ENCODE peak calls at places on chromosomes 3 and 15, in seven cellular contexts. B is heart right ventricle, G is dorsolateral prefrontal cortex, J is transverse colon, S is brain microvascular endothelial cell, D is left ventricle myocardium inferior, C is H9. U is an unnamed sample.

GRCh38 chr3:179768080-179768479 is 115.2 kb downstream of the USP13 start:
- DNase-seq in D (no peak), S (peak), J (peak), C (peak), B (no peak), G (peak), U (no peak)

GRCh38 chr3:79414821-79415220 is 353.0 kb downstream of the ROBO1 start:
- DNase-seq in J (peak), G (no peak), C (no peak), S (peak), D (peak), B (no peak), U (no peak)

GRCh38 chr15:81113204-81113657 is 20.8 kb upstream of the CFAP161 start:
- DNase-seq in B (no peak), J (no peak), S (no peak), C (no peak), G (no peak), D (no peak), U (no peak)

GRCh38 chr3:178680489-178680888 is 144.3 kb downstream of the KCNMB2 start:
- DNase-seq in J (no peak), G (no peak), S (no peak), C (no peak), D (no peak), B (no peak), U (no peak)

GRCh38 chr3:93910085-93910484 is 63.6 kb downstream of the PROS1 start:
- DNase-seq in J (no peak), C (no peak), S (no peak), D (no peak), G (no peak), B (no peak), U (no peak)

GRCh38 chr3:107431048-107431297 is 53.7 kb downstream of the CCDC54 start:
- DNase-seq in J (peak), C (no peak), G (peak), B (no peak), D (peak), S (no peak), U (no peak)

GRCh38 chr15:50219820-50220219 is 37.8 kb downstream of the SLC27A2 start:
- DNase-seq in B (no peak), G (no peak), C (no peak), D (no peak), J (no peak), S (no peak), U (no peak)

GRCh38 chr3:62833538-62833937 is 41.7 kb downstream of the CADPS start:
- DNase-seq in D (no peak), B (no peak), J (no peak), G (no peak), C (no peak), S (no peak), U (no peak)

GRCh38 chr3:8458711-8459110 is 42.9 kb upstream of the LMCD1 start:
- DNase-seq in B (no peak), D (no peak), G (no peak), J (no peak), C (no peak), S (peak), U (no peak)

GRCh38 chr3:186236357-186237020 is 125.5 kb downstream of the DGKG start:
- DNase-seq in G (no peak), C (no peak), J (no peak), D (no peak), B (no peak), S (peak), U (no peak)

GRCh38 chr15:41698779-41699178 is 38.6 kb downstream of the MGA start:
- DNase-seq in C (no peak), J (no peak), G (no peak), B (no peak), D (no peak), S (peak), U (no peak)

GRCh38 chr3:20912406-20912805 is 726.4 kb upstream of the SGO1 start:
- DNase-seq in J (no peak), C (no peak), S (no peak), D (no peak), G (no peak), B (no peak), U (no peak)

GRCh38 chr15:38059665-38060064 is 125.2 kb downstream of the TMCO5A start:
- DNase-seq in D (no peak), S (no peak), C (no peak), B (no peak), J (no peak), G (no peak), U (no peak)

GRCh38 chr3:56878046-56878445 is 76.3 kb upstream of the ARHGEF3 start:
- DNase-seq in J (no peak), B (no peak), D (no peak), C (no peak), S (peak), G (peak), U (no peak)

GRCh38 chr15:93462690-93463089 is 373.7 kb upstream of the RGMA start:
- DNase-seq in S (no peak), G (no peak), J (no peak), D (no peak), B (no peak), C (no peak), U (no peak)

GRCh38 chr3:58474348-58474911 is 17.5 kb upstream of the KCTD6 start:
- DNase-seq in B (no peak), S (no peak), G (no peak), C (no peak), J (no peak), D (no peak), U (no peak)
- H3K27ac ChIP-seq in B (peak), S (no peak), G (no peak), C (no peak), J (no peak), D (no peak), U (no peak)

GRCh38 chr3:129231331-129232119 is 17.9 kb upstream of the COPG1 start:
- DNase-seq in C (no peak), D (no peak), S (peak), J (no peak), G (no peak), B (no peak), U (no peak)

GRCh38 chr3:129230311-129231019 is 18.9 kb upstream of the COPG1 start:
- DNase-seq in S (peak), C (no peak), G (no peak), D (no peak), B (no peak), J (no peak), U (no peak)

GRCh38 chr3:129233538-129233937 is 15.9 kb upstream of the COPG1 start:
- DNase-seq in D (peak), G (peak), B (no peak), J (peak), S (no peak), C (no peak), U (no peak)

GRCh38 chr3:129235310-129235917 is 14.0 kb upstream of the COPG1 start:
- DNase-seq in J (no peak), D (no peak), G (no peak), S (no peak), B (no peak), C (no peak), U (no peak)

GRCh38 chr3:129234441-129234840 is 15.0 kb upstream of the COPG1 start:
- DNase-seq in S (no peak), B (no peak), J (no peak), G (no peak), D (no peak), C (no peak), U (no peak)
- H3K27ac ChIP-seq in S (no peak), B (peak), J (no peak), G (no peak), D (no peak), C (no peak), U (no peak)

GRCh38 chr3:195151402-195151801 is 119.6 kb downstream of the XXYLT1 start:
- DNase-seq in D (no peak), C (no peak), J (no peak), B (no peak), S (no peak), G (no peak), U (no peak)
- H3K27ac ChIP-seq in D (peak), C (no peak), J (peak), B (peak), S (peak), G (peak), U (no peak)

GRCh38 chr3:45988100-45988761 is 7.4 kb downstream of the FYCO1 start:
- DNase-seq in B (peak), D (no peak), J (no peak), G (no peak), S (no peak), C (no peak), U (no peak)
- H3K27ac ChIP-seq in B (peak), D (peak), J (peak), G (peak), S (no peak), C (no peak), U (peak)

GRCh38 chr15:72482275-72482674 is 8.1 kb downstream of the ARIH1 start:
- DNase-seq in J (no peak), S (no peak), G (no peak), D (no peak), C (no peak), B (no peak), U (no peak)
- H3K27ac ChIP-seq in J (no peak), S (no peak), G (no peak), D (no peak), C (no peak), B (no peak), U (no peak)

GRCh38 chr15:48643776-48644497 is 1.6 kb downstream of the FBN1 start:
- DNase-seq in J (no peak), G (no peak), C (no peak), S (no peak), B (no peak), D (no peak), U (no peak)

GRCh38 chr15:48645558-48646330 is at the start of gene FBN1:
- DNase-seq in J (peak), G (peak), S (peak), C (peak), B (peak), D (peak), U (peak)

GRCh38 chr15:48644827-48645557 is 517 bp downstream of the FBN1 start:
- DNase-seq in B (peak), G (peak), C (peak), S (no peak), D (peak), J (no peak), U (peak)

GRCh38 chr15:48643236-48643635 is 2.3 kb downstream of the FBN1 start:
- DNase-seq in C (no peak), S (no peak), G (no peak), J (no peak), B (no peak), D (no peak), U (no peak)

DNA sequence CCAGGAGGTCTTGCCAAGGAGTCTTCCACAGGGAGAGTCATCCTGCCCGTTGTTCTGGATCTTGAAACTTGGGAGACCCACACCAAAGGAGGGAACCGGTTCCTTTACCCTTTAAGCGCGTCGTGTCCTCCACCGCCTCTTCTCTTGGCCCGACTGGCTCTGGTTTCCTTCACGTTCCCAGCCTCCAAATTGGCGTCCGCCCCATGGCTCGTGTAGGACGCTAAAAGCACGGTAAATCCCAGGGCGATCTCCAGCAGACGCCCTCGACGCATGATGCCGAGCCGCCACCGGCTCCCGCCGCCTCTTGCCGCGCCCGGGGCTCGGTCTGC is 1.0 kb downstream of the FBN1 start:
- DNase-seq in B (peak), S (no peak), C (no peak), G (no peak), D (peak), J (no peak), U (peak)
- H3K27ac ChIP-seq in B (peak), S (peak), C (no peak), G (peak), D (peak), J (peak), U (peak)

GRCh38 chr15:52783929-52784798 is 6.0 kb downstream of the ONECUT1 start:
- DNase-seq in G (no peak), S (no peak), C (peak), B (no peak), D (no peak), J (no peak), U (no peak)
- H3K27ac ChIP-seq in G (no peak), S (no peak), C (no peak), B (no peak), D (no peak), J (no peak), U (no peak)

GRCh38 chr3:88626426-88627120 is 476.8 kb downstream of the C3orf38 start:
- DNase-seq in C (no peak), J (no peak), S (no peak), G (no peak), D (no peak), B (no peak), U (no peak)

GRCh38 chr3:88623709-88624108 is 473.9 kb downstream of the C3orf38 start:
- DNase-seq in D (no peak), C (no peak), J (no peak), B (no peak), G (no peak), S (no peak), U (no peak)

GRCh38 chr3:88632226-88632625 is 475.2 kb upstream of the EPHA3 start:
- DNase-seq in G (no peak), D (no peak), C (no peak), J (no peak), S (no peak), B (no peak), U (no peak)

DNA sequence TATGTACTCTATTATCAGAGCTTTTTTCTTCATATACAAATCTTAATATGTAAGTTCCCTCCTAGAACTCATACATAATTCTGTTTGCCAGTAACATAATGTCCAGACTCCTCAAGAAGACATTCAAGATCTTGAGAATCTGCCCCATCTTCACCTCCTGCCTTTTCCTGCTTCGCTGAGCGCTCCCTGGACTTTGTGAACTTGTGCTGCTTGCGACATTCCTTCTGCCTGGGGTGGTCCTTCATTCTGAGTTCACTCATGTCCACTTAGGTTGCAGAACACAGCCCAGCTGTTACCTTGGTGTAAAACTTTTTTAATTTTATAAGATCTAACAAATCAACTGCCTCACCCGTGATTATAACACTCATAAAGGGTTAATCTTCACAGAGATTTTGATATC is 478.5 kb upstream of the EPHA3 start:
- DNase-seq in G (no peak), B (no peak), J (no peak), C (no peak), D (no peak), S (no peak), U (no peak)
- H3K27ac ChIP-seq in G (no peak), B (no peak), J (no peak), C (no peak), D (no peak), S (no peak), U (no peak)